ENCODE peak calls at places on chromosomes 1 and 21, in nine cellular contexts. J, R, N, A, Y, Z, D, Q and I are unnamed samples.

GRCh38 chr1:51699376-51699775 is 82.5 kb downstream of the OSBPL9 start:
- DNase-seq in J (no peak), R (no peak), N (no peak), A (no peak), Y (no peak), Z (no peak), D (no peak), Q (no peak), I (no peak)

GRCh38 chr1:109201123-109201703 is 12.5 kb upstream of the SARS1 start:
- DNase-seq in J (peak), R (peak), N (peak), A (no peak), Y (peak), Z (peak), D (no peak), Q (peak), I (peak)

GRCh38 chr1:195019385-195019784 is 1588.9 kb downstream of the KCNT2 start:
- DNase-seq in J (no peak), R (no peak), N (no peak), A (no peak), Y (no peak), Z (no peak), D (no peak), Q (no peak), I (no peak)

GRCh38 chr1:75996196-75996595 is 64.0 kb upstream of the ASB17 start:
- DNase-seq in J (no peak), R (no peak), N (no peak), A (no peak), Y (no peak), Z (no peak), D (no peak), Q (no peak), I (no peak)

GRCh38 chr1:87421809-87422208 is 93.1 kb downstream of the LMO4 start:
- DNase-seq in J (no peak), R (no peak), N (no peak), A (no peak), Y (no peak), Z (no peak), D (no peak), Q (no peak), I (no peak)

GRCh38 chr1:90925928-90926869 is 95.6 kb downstream of the ZNF644 start:
- DNase-seq in J (no peak), R (no peak), N (peak), A (no peak), Y (peak), Z (no peak), D (no peak), Q (peak), I (peak)

GRCh38 chr1:12384836-12385456 is 155.1 kb downstream of the VPS13D start:
- DNase-seq in J (no peak), R (no peak), N (no peak), A (no peak), Y (no peak), Z (no peak), D (no peak), Q (no peak), I (no peak)

GRCh38 chr1:70627910-70628309 is 216.8 kb downstream of the CTH start:
- DNase-seq in J (no peak), R (no peak), N (no peak), A (no peak), Y (no peak), Z (no peak), D (no peak), Q (no peak), I (no peak)

GRCh38 chr1:154819628-154820590 is 50.2 kb downstream of the KCNN3 start:
- DNase-seq in J (no peak), R (peak), N (peak), A (no peak), Y (no peak), Z (no peak), D (no peak), Q (peak), I (peak)

GRCh38 chr1:9890224-9890731 is 19.8 kb downstream of the CTNNBIP1 start:
- DNase-seq in J (no peak), R (no peak), N (peak), A (no peak), Y (peak), Z (no peak), D (peak), Q (no peak), I (peak)

GRCh38 chr1:33588726-33589125 is 116.3 kb downstream of the ZSCAN20 start:
- DNase-seq in J (no peak), R (no peak), N (no peak), A (no peak), Y (no peak), Z (no peak), D (no peak), Q (no peak), I (no peak)

GRCh38 chr21:15063821-15064575 is 802 bp downstream of the NRIP1 start:
- DNase-seq in J (no peak), R (no peak), N (peak), A (no peak), Y (peak), Z (peak), D (peak), Q (peak), I (peak)

GRCh38 chr1:224591326-224591725 is 24.8 kb upstream of the CNIH3 start:
- DNase-seq in J (no peak), R (no peak), N (no peak), A (no peak), Y (no peak), Z (no peak), D (no peak), Q (no peak), I (no peak)

GRCh38 chr1:234774971-234775370 is 165.0 kb upstream of the IRF2BP2 start:
- DNase-seq in J (no peak), R (no peak), N (no peak), A (no peak), Y (peak), Z (peak), D (no peak), Q (no peak), I (no peak)

GRCh38 chr1:192485692-192486436 is 89.7 kb upstream of the RGS1 start:
- DNase-seq in J (no peak), R (no peak), N (no peak), A (peak), Y (peak), Z (peak), D (peak), Q (peak), I (no peak)